ENCODE peak calls at places on chromosomes 6 and 20, in four cellular contexts. N is pancreas; E is activated naive CD8-positive, alpha-beta T cell treated with anti-CD3 and anti-CD28 coated beads, Interleukin-2, amount 50 U/mL, for 24 hours; T is choroid plexus epithelial cell. Z is an unnamed sample.

GRCh38 chr6:37988696-37989095 is 169.2 kb downstream of the ZFAND3 start:
- DNase-seq in N (no peak), T (peak), E (no peak), Z (no peak)

GRCh38 chr20:45463709-45464108 is 5.8 kb upstream of the WFDC2 start:
- DNase-seq in E (no peak), N (no peak), T (no peak), Z (no peak)

GRCh38 chr6:160102956-160103824 is 18.4 kb upstream of the SLC22A1 start:
- DNase-seq in N (no peak), T (peak), E (no peak), Z (no peak)

GRCh38 chr20:8304124-8304800 is 172.2 kb downstream of the PLCB1 start:
- DNase-seq in N (no peak), T (peak), E (no peak), Z (no peak)

GRCh38 chr20:48150568-48150967 is 365.3 kb upstream of the SULF2 start:
- DNase-seq in N (no peak), T (no peak), E (no peak), Z (no peak)

GRCh38 chr6:104766601-104767000 is 93.1 kb downstream of the HACE1 start:
- DNase-seq in T (no peak), N (no peak), E (no peak), Z (no peak)

GRCh38 chr6:152301021-152301805 is 335.9 kb downstream of the SYNE1 start:
- DNase-seq in N (no peak), T (peak), E (no peak), Z (no peak)

GRCh38 chr6:67224989-67225388 is 1410.1 kb upstream of the ADGRB3 start:
- DNase-seq in N (no peak), T (no peak), E (no peak), Z (no peak)

GRCh38 chr6:28252507-28252975 is 472 bp upstream of the ZKSCAN4 start:
- DNase-seq in T (no peak), E (peak), N (no peak), Z (no peak)

GRCh38 chr6:158869010-158869603 is 49.9 kb upstream of the EZR start:
- DNase-seq in N (no peak), E (no peak), T (peak), Z (peak)

GRCh38 chr20:32203556-32204484 is 3.7 kb downstream of the PLAGL2 start:
- DNase-seq in E (peak), N (no peak), T (peak), Z (no peak)

GRCh38 chr6:136525586-136526195 is 24.5 kb downstream of the MAP7 start:
- DNase-seq in N (no peak), E (no peak), T (no peak), Z (no peak)

GRCh38 chr6:100300221-100300736 is 164.4 kb downstream of the SIM1 start:
- DNase-seq in E (no peak), T (peak), N (no peak), Z (no peak)

GRCh38 chr6:13709698-13710551 is 1.7 kb downstream of the RANBP9 start:
- DNase-seq in N (no peak), T (peak), E (no peak), Z (no peak)

GRCh38 chr6:29602564-29603361 is 17.8 kb downstream of the OR2H2 start:
- DNase-seq in T (peak), E (no peak), N (no peak), Z (no peak)

GRCh38 chr6:33008944-33009861 is at the start of gene HLA-DOA:
- DNase-seq in E (peak), T (peak), N (no peak), Z (no peak)

GRCh38 chr6:46044876-46045617 is 29.4 kb upstream of the CLIC5 start:
- DNase-seq in N (no peak), E (no peak), T (peak), Z (no peak)

GRCh38 chr20:9903048-9903651 is 64.3 kb upstream of the PAK5 start:
- DNase-seq in T (peak), E (no peak), N (no peak), Z (no peak)

GRCh38 chr6:97322811-97323210 is 39.8 kb upstream of the MMS22L start:
- DNase-seq in E (no peak), N (no peak), T (no peak), Z (no peak)

GRCh38 chr20:8901237-8902025 is 167.5 kb upstream of the PLCB4 start:
- DNase-seq in T (peak), E (no peak), N (no peak), Z (no peak)

GRCh38 chr20:48159156-48159971 is 374.1 kb upstream of the SULF2 start:
- DNase-seq in T (no peak), E (no peak), N (no peak), Z (no peak)

GRCh38 chr6:146352163-146352562 is 191.5 kb upstream of the RAB32 start:
- DNase-seq in N (no peak), E (no peak), T (no peak), Z (no peak)

GRCh38 chr6:100493206-100493888 is 28.6 kb upstream of the SIM1 start:
- DNase-seq in E (no peak), T (no peak), N (no peak), Z (no peak)

GRCh38 chr6:6884193-6884627 is 223.6 kb upstream of the RREB1 start:
- DNase-seq in T (peak), N (no peak), E (no peak), Z (no peak)

GRCh38 chr20:19815553-19815991 is 57.5 kb downstream of the RIN2 start:
- DNase-seq in E (peak), T (peak), N (no peak), Z (no peak)

GRCh38 chr6:10399451-10399850 is 15.4 kb downstream of the TFAP2A start:
- DNase-seq in N (no peak), T (no peak), E (no peak), Z (no peak)

GRCh38 chr6:146315321-146316254 is 228.0 kb upstream of the RAB32 start:
- DNase-seq in E (no peak), N (no peak), T (no peak), Z (no peak)

GRCh38 chr6:108133594-108134179 is 32.1 kb upstream of the NR2E1 start:
- DNase-seq in E (peak), N (peak), T (peak), Z (no peak)

GRCh38 chr6:30494275-30494990 is 5.1 kb downstream of the HLA-E start:
- DNase-seq in N (no peak), E (no peak), T (no peak), Z (no peak)

GRCh38 chr6:42370323-42370985 is 81.3 kb downstream of the TRERF1 start:
- DNase-seq in T (no peak), N (no peak), E (no peak), Z (peak)

GRCh38 chr6:49269190-49269589 is 193.9 kb downstream of the MMUT start:
- DNase-seq in N (no peak), T (peak), E (no peak), Z (no peak)

GRCh38 chr6:3621411-3621810 is 130.1 kb downstream of the PXDC1 start:
- DNase-seq in N (no peak), T (no peak), E (no peak), Z (no peak)

GRCh38 chr6:47098570-47098993 is 56.5 kb upstream of the ADGRF1 start:
- DNase-seq in E (no peak), N (no peak), T (peak), Z (no peak)

GRCh38 chr6:37396571-37397185 is 36.3 kb upstream of the CMTR1 start:
- DNase-seq in E (no peak), N (no peak), T (peak), Z (no peak)

GRCh38 chr6:24140572-24140971 is 14.6 kb downstream of the NRSN1 start:
- DNase-seq in E (no peak), N (no peak), T (no peak), Z (no peak)

GRCh38 chr20:39264506-39265172 is 302.5 kb downstream of the DHX35 start:
- DNase-seq in N (peak), E (peak), T (peak), Z (peak)

GRCh38 chr6:8860671-8861070 is 425.3 kb upstream of the SLC35B3 start:
- DNase-seq in T (no peak), N (no peak), E (no peak), Z (no peak)